ENCODE peak calls at places on chromosomes 6 and 20, in five cellular contexts. O is mammary epithelial cell; I is transverse colon; B is neural progenitor cell; C is CD4-positive, CD25-positive, alpha-beta regulatory T cell. Q is an unnamed sample.

GRCh38 chr6:43763133-43763797 is 6.7 kb upstream of the VEGFA start:
- DNase-seq in O (no peak), I (no peak), B (no peak), C (no peak), Q (no peak)

GRCh38 chr6:148559848-148560433 is 186.9 kb upstream of the UST start:
- DNase-seq in C (peak), O (peak), I (peak), B (peak), Q (peak)

GRCh38 chr6:106373502-106374239 is 13.2 kb downstream of the CRYBG1 start:
- DNase-seq in C (peak), B (no peak), I (no peak), O (no peak), Q (no peak)

GRCh38 chr6:4953440-4953839 is 50.4 kb downstream of the RPP40 start:
- DNase-seq in B (no peak), I (no peak), C (no peak), O (no peak), Q (no peak)

GRCh38 chr6:43541774-43542471 is 25.0 kb downstream of the POLR1C start:
- DNase-seq in C (no peak), I (no peak), B (no peak), O (no peak), Q (no peak)

GRCh38 chr20:646868-647233 is 6.1 kb downstream of the SRXN1 start:
- DNase-seq in C (no peak), O (no peak), I (no peak), B (no peak), Q (no peak)

GRCh38 chr6:150016324-150017185 is 8.8 kb downstream of the RAET1L start:
- DNase-seq in I (peak), O (peak), B (peak), C (peak), Q (peak)

GRCh38 chr20:52410182-52410647 is 218.6 kb upstream of the ZFP64 start:
- DNase-seq in O (no peak), B (no peak), C (peak), I (no peak), Q (peak)

GRCh38 chr20:1269850-1270249 is 3.8 kb downstream of the SNPH start:
- DNase-seq in C (no peak), B (no peak), O (no peak), I (no peak), Q (no peak)

GRCh38 chr20:38139919-38140753 is 24.9 kb downstream of the TGM2 start:
- DNase-seq in O (no peak), B (no peak), I (peak), C (no peak), Q (no peak)

GRCh38 chr6:15077964-15078363 is 167.9 kb upstream of the JARID2 start:
- DNase-seq in I (no peak), C (peak), O (no peak), B (peak), Q (no peak)

GRCh38 chr20:50726955-50727791 is 4.2 kb upstream of the PARD6B start:
- DNase-seq in B (no peak), I (no peak), O (no peak), C (no peak), Q (no peak)

GRCh38 chr6:155224031-155224451 is 39.8 kb upstream of the CLDN20 start:
- DNase-seq in B (no peak), C (peak), I (no peak), O (peak), Q (peak)

GRCh38 chr6:158188591-158188990 is 20.4 kb downstream of the GTF2H5 start:
- DNase-seq in B (no peak), C (no peak), O (no peak), I (no peak), Q (no peak)
- H3K27ac ChIP-seq in B (no peak), C (no peak), O (no peak), I (no peak), Q (no peak)

GRCh38 chr6:117414770-117415169 is 11.0 kb downstream of the ROS1 start:
- DNase-seq in O (peak), I (no peak), C (no peak), B (no peak), Q (no peak)

GRCh38 chr6:117409420-117409819 is 16.3 kb downstream of the ROS1 start:
- DNase-seq in C (no peak), O (no peak), B (no peak), I (no peak), Q (no peak)

GRCh38 chr6:117404548-117404947 is 21.2 kb downstream of the ROS1 start:
- DNase-seq in I (no peak), O (peak), B (peak), C (no peak), Q (no peak)

GRCh38 chr6:117411474-117411873 is 14.3 kb downstream of the ROS1 start:
- DNase-seq in B (no peak), O (no peak), C (no peak), I (no peak), Q (no peak)

DNA sequence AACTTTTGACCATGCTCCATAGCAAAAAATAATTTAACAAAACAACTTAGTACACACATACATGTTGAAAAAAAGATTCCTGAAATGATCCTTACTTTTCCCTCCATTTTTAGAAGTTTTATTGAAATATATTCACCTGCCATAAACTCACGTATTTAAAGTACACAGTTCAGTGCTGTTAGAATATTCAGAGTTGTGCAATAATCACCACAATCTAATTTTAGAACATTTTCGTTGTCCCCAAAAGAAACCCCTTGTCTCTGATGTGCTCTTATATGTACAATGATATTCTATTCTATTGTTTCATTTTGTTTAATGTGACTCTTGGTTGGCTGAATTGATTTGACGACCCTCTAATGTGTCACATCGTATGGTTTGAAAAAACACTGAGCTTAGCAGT is 15.9 kb downstream of the ROS1 start:
- DNase-seq in I (no peak), C (no peak), O (no peak), B (no peak), Q (no peak)
- H3K27ac ChIP-seq in I (no peak), C (no peak), O (no peak), B (no peak), Q (no peak)

GRCh38 chr6:31777667-31778050 is 531 bp upstream of the VWA7 start:
- DNase-seq in I (no peak), O (no peak), C (no peak), B (no peak), Q (no peak)

GRCh38 chr6:31776563-31776960 is 566 bp downstream of the VWA7 start:
- DNase-seq in B (no peak), C (no peak), O (no peak), I (no peak), Q (peak)

GRCh38 chr6:31778999-31779885 is 2.1 kb upstream of the VWA7 start:
- DNase-seq in C (no peak), I (no peak), B (no peak), O (no peak), Q (no peak)

GRCh38 chr6:31776961-31777666 is at the start of gene VWA7:
- DNase-seq in C (peak), O (peak), B (no peak), I (peak), Q (peak)

DNA sequence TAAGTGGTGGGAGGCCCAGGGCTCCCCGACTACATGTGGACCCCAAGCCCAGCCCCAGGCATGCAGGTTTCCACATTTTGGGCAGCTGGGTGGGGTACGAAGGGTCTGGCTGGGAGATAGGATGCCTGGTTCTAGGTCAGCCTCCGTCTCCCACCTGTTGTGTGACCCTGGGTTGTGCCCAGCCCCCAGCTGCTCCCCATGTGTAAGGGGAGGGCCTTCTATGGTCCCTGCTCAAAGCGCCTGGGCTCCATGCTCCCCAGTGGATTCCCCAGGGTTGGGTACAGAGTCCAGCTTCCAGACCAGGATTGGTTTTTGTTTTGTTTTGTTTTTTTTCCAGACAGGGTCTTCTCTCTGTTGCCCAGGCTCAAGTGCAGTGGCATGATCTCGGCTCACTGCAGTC is 1.1 kb upstream of the VWA7 start:
- DNase-seq in O (no peak), B (no peak), I (no peak), C (no peak), Q (no peak)
- H3K27ac ChIP-seq in O (no peak), B (no peak), I (no peak), C (no peak), Q (peak)

GRCh38 chr6:87212596-87212995 is 57.2 kb downstream of the ZNF292 start:
- DNase-seq in C (no peak), I (no peak), B (no peak), O (no peak), Q (no peak)

GRCh38 chr6:87209812-87210211 is 54.4 kb downstream of the ZNF292 start:
- DNase-seq in O (no peak), I (no peak), B (no peak), C (no peak), Q (no peak)

GRCh38 chr6:87214831-87215230 is 59.5 kb downstream of the ZNF292 start:
- DNase-seq in O (no peak), I (no peak), C (no peak), B (no peak), Q (no peak)

GRCh38 chr6:87210979-87211378 is 55.6 kb downstream of the ZNF292 start:
- DNase-seq in I (no peak), O (no peak), C (peak), B (no peak), Q (no peak)

DNA sequence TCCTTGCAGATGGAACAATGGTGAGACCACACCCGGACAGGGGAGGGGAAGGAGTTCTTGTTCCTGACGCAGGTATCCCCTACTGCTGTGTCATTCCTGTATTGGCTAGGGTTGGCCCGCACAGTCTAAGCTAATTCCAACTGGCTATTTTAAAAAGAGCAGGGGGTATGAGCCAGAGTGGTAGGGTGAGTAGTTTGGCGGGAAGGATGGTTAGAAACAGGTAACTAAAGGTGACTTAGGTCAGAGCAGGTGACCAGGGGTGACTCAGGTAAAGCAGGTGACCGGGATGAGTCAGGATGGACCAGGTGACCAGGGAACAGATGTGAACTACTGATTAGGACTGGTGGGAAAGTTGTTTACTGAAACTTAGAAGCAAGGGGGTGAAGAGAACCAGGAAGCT is 58.0 kb downstream of the ZNF292 start:
- DNase-seq in C (no peak), O (peak), I (peak), B (no peak), Q (no peak)
- H3K27ac ChIP-seq in C (no peak), O (no peak), I (no peak), B (no peak), Q (no peak)

DNA sequence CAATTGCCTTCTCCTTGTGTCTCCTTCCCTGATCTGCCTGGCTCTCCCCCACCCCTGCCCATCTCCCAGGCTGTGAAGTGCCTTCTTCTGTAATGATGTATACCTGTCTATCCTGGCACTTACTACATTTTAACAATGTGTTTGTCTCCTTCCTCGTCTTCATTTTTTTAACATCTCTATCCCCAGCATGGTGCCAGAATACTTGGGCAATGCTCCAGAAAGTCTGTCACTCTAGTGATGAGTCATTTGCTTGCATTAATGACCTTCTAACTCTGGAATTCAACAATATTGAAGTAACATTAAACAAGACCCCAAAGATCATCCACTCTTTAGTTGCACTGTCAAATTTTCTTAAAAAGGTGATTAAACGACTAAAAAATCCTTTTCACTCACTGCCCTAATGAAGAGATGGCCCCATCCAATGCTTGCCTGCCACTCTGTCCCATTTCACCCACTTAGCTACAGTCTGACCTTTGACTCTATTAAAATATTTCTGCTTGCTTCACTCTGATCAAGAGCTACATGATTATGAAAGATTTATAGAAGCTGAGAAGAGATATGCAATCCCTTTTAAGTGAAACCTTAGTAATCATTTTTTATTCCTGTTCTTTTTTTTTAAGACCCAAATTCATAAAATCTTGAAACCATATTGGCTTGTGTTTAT is 7.7 kb upstream of the KLHL31 start:
- DNase-seq in I (no peak), O (peak), C (no peak), B (no peak), Q (peak)
- H3K27ac ChIP-seq in I (no peak), O (no peak), C (no peak), B (no peak), Q (no peak)

GRCh38 chr6:33814663-33814985 is 10.8 kb upstream of the MLN start:
- DNase-seq in I (no peak), B (no peak), O (no peak), C (no peak), Q (no peak)
- H3K27ac ChIP-seq in I (no peak), B (no peak), O (no peak), C (no peak), Q (no peak)

GRCh38 chr6:169229611-169230321 is 23.9 kb downstream of the THBS2 start:
- DNase-seq in I (no peak), C (no peak), B (no peak), O (peak), Q (no peak)
- H3K27ac ChIP-seq in I (no peak), C (no peak), B (no peak), O (no peak), Q (no peak)

Q was measured in RWPE1.